ENCODE peak calls at places on chromosomes 6 and 20, in six cellular contexts. One of them, this sample, is unnamed.

GRCh38 chr6:35713426-35713825 is 23.4 kb upstream of the ARMC12 start:
- DNase-seq in PC-9: no peak
- DNase-seq in nephron progenitor cell: no peak
- DNase-seq in endothelial cell: no peak
- DNase-seq in brain microvascular endothelial cell: no peak
- DNase-seq in cardiac muscle cell: no peak
- DNase-seq in this sample: no peak

GRCh38 chr6:31041372-31041974 is 31.2 kb downstream of the MUC22 start:
- DNase-seq in nephron progenitor cell: no peak
- DNase-seq in cardiac muscle cell: no peak
- DNase-seq in endothelial cell: no peak
- DNase-seq in PC-9: no peak
- DNase-seq in brain microvascular endothelial cell: no peak
- DNase-seq in this sample: no peak

GRCh38 chr6:149356081-149356750 is 38.7 kb downstream of the TAB2 start:
- DNase-seq in PC-9: no peak
- DNase-seq in nephron progenitor cell: no peak
- DNase-seq in cardiac muscle cell: no peak
- DNase-seq in brain microvascular endothelial cell: no peak
- DNase-seq in endothelial cell: no peak
- DNase-seq in this sample: no peak

GRCh38 chr6:82270791-82271392 is 23.3 kb upstream of the IBTK start:
- DNase-seq in cardiac muscle cell: peak
- DNase-seq in PC-9: no peak
- DNase-seq in nephron progenitor cell: no peak
- DNase-seq in endothelial cell: no peak
- DNase-seq in brain microvascular endothelial cell: no peak
- DNase-seq in this sample: no peak

GRCh38 chr6:18265787-18266523 is 1.6 kb upstream of the DEK start:
- DNase-seq in nephron progenitor cell: no peak
- DNase-seq in brain microvascular endothelial cell: no peak
- DNase-seq in cardiac muscle cell: no peak
- DNase-seq in PC-9: no peak
- DNase-seq in endothelial cell: no peak
- DNase-seq in this sample: no peak

GRCh38 chr6:44652551-44652950 is 265.0 kb downstream of the CDC5L start:
- DNase-seq in nephron progenitor cell: no peak
- DNase-seq in brain microvascular endothelial cell: no peak
- DNase-seq in cardiac muscle cell: no peak
- DNase-seq in PC-9: no peak
- DNase-seq in endothelial cell: no peak
- DNase-seq in this sample: no peak

GRCh38 chr20:57460781-57461465 is 64.0 kb downstream of the CTCFL start:
- DNase-seq in PC-9: no peak
- DNase-seq in cardiac muscle cell: no peak
- DNase-seq in brain microvascular endothelial cell: no peak
- DNase-seq in nephron progenitor cell: no peak
- DNase-seq in endothelial cell: no peak
- DNase-seq in this sample: no peak

GRCh38 chr20:2143594-2143993 is 42.0 kb downstream of the STK35 start:
- DNase-seq in brain microvascular endothelial cell: no peak
- DNase-seq in endothelial cell: no peak
- DNase-seq in cardiac muscle cell: no peak
- DNase-seq in nephron progenitor cell: no peak
- DNase-seq in PC-9: no peak
- DNase-seq in this sample: no peak

GRCh38 chr6:20432692-20433091 is 31.0 kb downstream of the E2F3 start:
- DNase-seq in nephron progenitor cell: no peak
- DNase-seq in brain microvascular endothelial cell: no peak
- DNase-seq in cardiac muscle cell: no peak
- DNase-seq in endothelial cell: no peak
- DNase-seq in PC-9: no peak
- DNase-seq in this sample: no peak

GRCh38 chr6:154861825-154862224 is 128.6 kb downstream of the SCAF8 start:
- DNase-seq in PC-9: no peak
- DNase-seq in endothelial cell: no peak
- DNase-seq in brain microvascular endothelial cell: no peak
- DNase-seq in nephron progenitor cell: no peak
- DNase-seq in cardiac muscle cell: no peak
- DNase-seq in this sample: no peak

GRCh38 chr6:72669324-72669723 is 47.5 kb downstream of the KCNQ5 start:
- DNase-seq in brain microvascular endothelial cell: no peak
- DNase-seq in endothelial cell: no peak
- DNase-seq in nephron progenitor cell: no peak
- DNase-seq in PC-9: no peak
- DNase-seq in cardiac muscle cell: no peak
- DNase-seq in this sample: no peak

GRCh38 chr6:116327803-116328527 is 42.8 kb upstream of the DSE start:
- DNase-seq in endothelial cell: no peak
- DNase-seq in cardiac muscle cell: peak
- DNase-seq in brain microvascular endothelial cell: peak
- DNase-seq in PC-9: no peak
- DNase-seq in nephron progenitor cell: no peak
- DNase-seq in this sample: no peak

GRCh38 chr6:34083227-34083889 is 62.5 kb downstream of the GRM4 start:
- DNase-seq in brain microvascular endothelial cell: no peak
- DNase-seq in endothelial cell: no peak
- DNase-seq in nephron progenitor cell: no peak
- DNase-seq in cardiac muscle cell: no peak
- DNase-seq in PC-9: no peak
- DNase-seq in this sample: no peak

GRCh38 chr6:139029470-139030210 is 1.1 kb downstream of the ABRACL start:
- DNase-seq in cardiac muscle cell: peak
- DNase-seq in endothelial cell: peak
- DNase-seq in PC-9: peak
- DNase-seq in nephron progenitor cell: peak
- DNase-seq in brain microvascular endothelial cell: peak
- DNase-seq in this sample: no peak

GRCh38 chr20:11777861-11778570 is 139.7 kb upstream of the BTBD3 start:
- DNase-seq in endothelial cell: no peak
- DNase-seq in PC-9: no peak
- DNase-seq in brain microvascular endothelial cell: peak
- DNase-seq in nephron progenitor cell: no peak
- DNase-seq in cardiac muscle cell: peak
- DNase-seq in this sample: no peak

GRCh38 chr20:50789968-50790650 is 4.8 kb upstream of the BCAS4 start:
- DNase-seq in cardiac muscle cell: no peak
- DNase-seq in PC-9: no peak
- DNase-seq in brain microvascular endothelial cell: no peak
- DNase-seq in endothelial cell: no peak
- DNase-seq in nephron progenitor cell: no peak
- DNase-seq in this sample: no peak

GRCh38 chr20:51084598-51084997 is 61.7 kb upstream of the KCNG1 start:
- DNase-seq in nephron progenitor cell: no peak
- DNase-seq in cardiac muscle cell: no peak
- DNase-seq in endothelial cell: no peak
- DNase-seq in PC-9: no peak
- DNase-seq in brain microvascular endothelial cell: no peak
- DNase-seq in this sample: no peak

GRCh38 chr6:7673063-7673536 is 52.8 kb upstream of the BMP6 start:
- DNase-seq in cardiac muscle cell: peak
- DNase-seq in endothelial cell: peak
- DNase-seq in nephron progenitor cell: peak
- DNase-seq in PC-9: peak
- DNase-seq in brain microvascular endothelial cell: peak
- DNase-seq in this sample: no peak

GRCh38 chr20:48695255-48695654 is 132.5 kb downstream of the PREX1 start:
- DNase-seq in nephron progenitor cell: no peak
- DNase-seq in endothelial cell: no peak
- DNase-seq in brain microvascular endothelial cell: no peak
- DNase-seq in PC-9: no peak
- DNase-seq in cardiac muscle cell: no peak
- DNase-seq in this sample: no peak

GRCh38 chr20:48701702-48702101 is 126.1 kb downstream of the PREX1 start:
- DNase-seq in cardiac muscle cell: no peak
- DNase-seq in PC-9: no peak
- DNase-seq in endothelial cell: no peak
- DNase-seq in nephron progenitor cell: no peak
- DNase-seq in brain microvascular endothelial cell: no peak
- DNase-seq in this sample: no peak

GRCh38 chr20:48697845-48698491 is 129.8 kb downstream of the PREX1 start:
- DNase-seq in nephron progenitor cell: no peak
- DNase-seq in brain microvascular endothelial cell: peak
- DNase-seq in endothelial cell: no peak
- DNase-seq in PC-9: peak
- DNase-seq in cardiac muscle cell: peak
- DNase-seq in this sample: no peak

GRCh38 chr20:48695738-48696137 is 132.1 kb downstream of the PREX1 start:
- DNase-seq in brain microvascular endothelial cell: no peak
- DNase-seq in PC-9: no peak
- DNase-seq in endothelial cell: no peak
- DNase-seq in cardiac muscle cell: no peak
- DNase-seq in nephron progenitor cell: no peak
- DNase-seq in this sample: no peak

DNA sequence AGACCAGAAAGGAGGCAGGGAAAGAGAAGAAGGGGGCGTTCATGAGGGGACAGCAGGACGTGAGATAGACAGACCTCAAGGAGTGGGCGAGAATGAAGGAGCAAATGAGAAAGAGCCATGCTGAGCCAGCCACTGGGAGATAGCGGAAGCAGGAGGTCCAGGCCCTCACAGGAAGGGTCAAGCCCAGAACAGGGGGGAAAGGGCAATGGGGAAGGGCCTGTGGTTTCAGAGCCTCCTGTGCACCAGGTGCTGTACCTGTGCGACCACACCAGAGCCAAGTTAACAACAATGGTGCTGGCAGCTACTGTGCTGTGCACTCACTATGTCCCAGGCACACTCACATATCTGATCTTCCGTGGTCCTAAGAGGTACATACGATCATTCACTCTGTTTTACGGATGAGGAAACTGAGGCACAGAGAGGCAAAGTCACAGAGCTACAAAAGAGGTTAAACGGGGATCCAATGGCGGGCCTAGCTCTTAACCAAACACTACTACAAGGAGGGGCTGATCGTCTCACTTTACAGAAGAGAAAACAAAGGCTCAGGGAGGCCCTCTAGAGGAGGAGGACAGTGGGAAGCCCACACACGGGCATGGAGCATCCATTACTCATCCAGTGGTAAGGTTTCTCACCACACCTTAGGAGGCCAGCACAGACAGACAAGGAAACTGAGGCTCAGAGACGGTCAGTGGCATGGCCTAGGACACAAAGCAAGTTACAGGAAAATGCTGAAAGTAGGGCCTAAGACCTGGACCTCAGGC is 129.1 kb downstream of the PREX1 start:
- DNase-seq in nephron progenitor cell: no peak
- DNase-seq in PC-9: no peak
- DNase-seq in cardiac muscle cell: no peak
- DNase-seq in endothelial cell: no peak
- DNase-seq in brain microvascular endothelial cell: no peak
- DNase-seq in this sample: no peak
- TF ChIP-seq CTCF in nephron progenitor cell: no peak
- TF ChIP-seq CTCF in PC-9: no peak
- TF ChIP-seq CTCF in cardiac muscle cell: no peak
- TF ChIP-seq CTCF in endothelial cell: no peak
- TF ChIP-seq CTCF in brain microvascular endothelial cell: peak
- TF ChIP-seq CTCF in this sample: peak

DNA sequence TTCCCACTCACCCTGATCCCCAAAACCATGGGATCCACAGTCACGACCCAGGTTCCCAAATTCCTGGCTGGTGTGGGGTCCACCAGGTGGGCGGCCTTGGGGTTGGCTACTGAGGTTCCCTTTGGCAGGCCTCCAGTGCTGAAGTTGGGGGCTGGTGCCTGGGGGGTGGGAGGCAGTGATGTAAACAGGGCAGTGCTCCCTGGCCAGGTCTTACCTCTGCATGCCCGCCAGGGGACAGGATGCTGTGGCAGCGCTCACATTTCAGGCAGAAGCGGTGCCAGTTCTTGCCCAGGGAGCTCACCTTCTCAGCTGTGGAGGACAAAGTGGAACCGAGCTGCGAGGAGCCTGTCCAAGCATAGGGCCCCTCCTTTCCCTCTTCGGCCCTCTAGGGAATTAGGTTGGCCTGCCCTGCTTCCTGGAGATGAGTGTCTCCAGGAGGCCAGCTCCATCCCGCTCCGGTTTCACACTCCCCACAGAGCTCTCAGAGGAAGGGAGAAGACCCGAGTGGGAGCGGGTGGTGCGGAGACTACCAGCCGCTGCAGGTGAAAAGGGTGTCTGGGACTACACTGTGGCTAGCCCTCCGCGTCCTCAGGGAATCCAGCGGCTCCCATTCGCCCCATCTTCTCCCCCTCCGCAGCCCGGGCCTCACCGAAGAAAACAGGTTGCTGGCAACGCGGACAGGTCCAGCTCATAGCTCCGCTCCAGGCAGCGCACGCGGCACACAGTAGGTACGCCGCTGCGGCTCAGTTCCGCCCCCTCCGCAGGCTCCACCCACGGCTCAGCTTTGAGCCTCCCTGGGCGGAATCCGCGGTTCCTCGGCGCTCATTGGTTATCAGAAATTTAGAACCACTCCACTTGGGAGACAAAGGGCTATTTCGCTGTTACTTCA is at the start of gene CRIP3:
- DNase-seq in endothelial cell: no peak
- DNase-seq in PC-9: peak
- DNase-seq in brain microvascular endothelial cell: peak
- DNase-seq in cardiac muscle cell: peak
- DNase-seq in nephron progenitor cell: peak
- DNase-seq in this sample: no peak
- TF ChIP-seq CTCF in endothelial cell: no peak
- TF ChIP-seq CTCF in PC-9: peak
- TF ChIP-seq CTCF in brain microvascular endothelial cell: peak
- TF ChIP-seq CTCF in cardiac muscle cell: peak
- TF ChIP-seq CTCF in nephron progenitor cell: peak
- TF ChIP-seq CTCF in this sample: no peak

DNA sequence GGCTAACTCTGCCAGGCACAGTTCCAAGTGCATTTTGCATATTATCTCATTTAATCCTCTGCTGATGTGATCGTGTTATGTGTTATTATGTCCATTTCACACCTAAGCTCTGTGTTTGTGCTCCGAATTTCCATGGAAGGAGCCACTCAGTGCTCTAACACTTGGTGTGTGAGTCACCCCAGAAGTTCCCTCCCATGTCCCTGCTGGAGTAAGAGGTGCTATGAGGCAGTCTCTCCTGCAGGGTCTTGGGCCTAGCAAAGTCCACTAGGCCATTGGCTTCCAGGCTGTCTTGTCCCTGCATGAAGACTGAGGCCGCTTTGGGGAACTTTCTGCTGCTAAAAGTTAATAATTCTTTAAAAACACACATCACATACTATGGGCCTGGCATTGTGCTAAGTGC is 405.9 kb upstream of the SULF2 start:
- DNase-seq in PC-9: no peak
- DNase-seq in brain microvascular endothelial cell: no peak
- DNase-seq in nephron progenitor cell: no peak
- DNase-seq in endothelial cell: no peak
- DNase-seq in cardiac muscle cell: peak
- DNase-seq in this sample: no peak
- TF ChIP-seq CTCF in PC-9: no peak
- TF ChIP-seq CTCF in brain microvascular endothelial cell: peak
- TF ChIP-seq CTCF in nephron progenitor cell: no peak
- TF ChIP-seq CTCF in endothelial cell: no peak
- TF ChIP-seq CTCF in cardiac muscle cell: no peak
- TF ChIP-seq CTCF in this sample: no peak

DNA sequence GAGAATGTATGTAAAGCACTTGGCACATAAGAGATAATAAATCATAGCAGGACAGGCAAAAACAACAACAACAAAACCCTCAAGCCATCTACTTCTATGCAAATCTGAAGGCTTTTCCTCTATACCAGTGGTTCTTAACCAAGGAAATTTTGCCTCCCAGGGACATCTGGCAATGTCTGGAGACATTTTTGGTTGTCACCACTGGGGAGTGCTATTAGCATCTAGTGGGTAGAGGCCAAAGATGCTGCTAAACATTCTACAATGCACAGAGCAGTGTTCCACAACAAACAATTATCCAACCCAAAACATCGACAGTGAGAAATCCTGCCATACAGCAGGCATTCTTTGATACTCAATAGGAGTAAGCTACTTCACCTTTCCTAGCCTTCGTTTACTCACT is 28.2 kb downstream of the NDRG3 start:
- DNase-seq in endothelial cell: peak
- DNase-seq in PC-9: no peak
- DNase-seq in nephron progenitor cell: no peak
- DNase-seq in cardiac muscle cell: peak
- DNase-seq in brain microvascular endothelial cell: no peak
- DNase-seq in this sample: no peak
- TF ChIP-seq CTCF in endothelial cell: no peak
- TF ChIP-seq CTCF in PC-9: peak
- TF ChIP-seq CTCF in nephron progenitor cell: no peak
- TF ChIP-seq CTCF in cardiac muscle cell: peak
- TF ChIP-seq CTCF in brain microvascular endothelial cell: peak
- TF ChIP-seq CTCF in this sample: peak